ENCODE peak calls at places on chromosome 2, in four cellular contexts. L is IMR-90, Q is AG04450, C is right cardiac atrium. G is an unnamed sample.

GRCh38 chr2:138107288-138107687 is 143.0 kb downstream of the HNMT start:
- DNase-seq in L (no peak), Q (no peak), C (no peak), G (no peak)

GRCh38 chr2:144454466-144455287 is 65.2 kb downstream of the ZEB2 start:
- DNase-seq in L (peak), Q (no peak), C (no peak), G (no peak)

GRCh38 chr2:149431337-149431736 is 101.0 kb downstream of the LYPD6 start:
- DNase-seq in L (peak), Q (peak), C (no peak), G (no peak)

GRCh38 chr2:67339234-67339885 is 57.8 kb upstream of the ETAA1 start:
- DNase-seq in L (no peak), Q (no peak), C (no peak), G (no peak)

GRCh38 chr2:71756280-71756906 is 303.0 kb downstream of the DYSF start:
- DNase-seq in L (peak), Q (no peak), C (no peak), G (no peak)

GRCh38 chr2:16184945-16185660 is 244.8 kb downstream of the MYCN start:
- DNase-seq in L (no peak), Q (no peak), C (no peak), G (no peak)

GRCh38 chr2:71892896-71893295 is 254.8 kb downstream of the CYP26B1 start:
- DNase-seq in L (no peak), Q (no peak), C (no peak), G (no peak)

GRCh38 chr2:216829533-216829932 is 30.3 kb downstream of the TNP1 start:
- DNase-seq in L (peak), Q (no peak), C (peak), G (peak)

GRCh38 chr2:23760746-23761145 is 166.2 kb downstream of the ATAD2B start:
- DNase-seq in L (peak), Q (peak), C (no peak), G (no peak)

GRCh38 chr2:134927195-134927594 is 8.6 kb downstream of the CCNT2 start:
- DNase-seq in L (peak), Q (no peak), C (no peak), G (no peak)

GRCh38 chr2:62478093-62478580 is 27.9 kb downstream of the TMEM17 start:
- DNase-seq in L (peak), Q (no peak), C (no peak), G (no peak)

GRCh38 chr2:62474173-62474572 is 31.8 kb downstream of the TMEM17 start:
- DNase-seq in L (no peak), Q (no peak), C (no peak), G (no peak)

GRCh38 chr2:62477573-62477972 is 28.4 kb downstream of the TMEM17 start:
- DNase-seq in L (no peak), Q (no peak), C (no peak), G (no peak)

GRCh38 chr2:62473428-62473827 is 32.6 kb downstream of the TMEM17 start:
- DNase-seq in L (no peak), Q (no peak), C (no peak), G (no peak)

GRCh38 chr2:62475172-62476011 is 30.6 kb downstream of the TMEM17 start:
- DNase-seq in L (no peak), Q (no peak), C (no peak), G (no peak)
- H3K4me3 ChIP-seq in L (no peak), Q (no peak), C (peak), G (no peak)

GRCh38 chr2:236073867-236074655 is 94.1 kb downstream of the GBX2 start:
- DNase-seq in L (no peak), Q (no peak), C (no peak), G (no peak)
- H3K4me3 ChIP-seq in L (no peak), Q (no peak), C (no peak), G (no peak)

GRCh38 chr2:191566347-191566746 is 111.6 kb upstream of the NABP1 start:
- DNase-seq in L (peak), Q (peak), C (peak), G (peak)
- H3K4me3 ChIP-seq in L (no peak), Q (no peak), C (no peak), G (no peak)

GRCh38 chr2:27442981-27443323 is 771 bp downstream of the KRTCAP3 start:
- DNase-seq in L (no peak), Q (no peak), C (no peak), G (no peak)
- H3K4me3 ChIP-seq in L (no peak), Q (no peak), C (no peak), G (no peak)

DNA sequence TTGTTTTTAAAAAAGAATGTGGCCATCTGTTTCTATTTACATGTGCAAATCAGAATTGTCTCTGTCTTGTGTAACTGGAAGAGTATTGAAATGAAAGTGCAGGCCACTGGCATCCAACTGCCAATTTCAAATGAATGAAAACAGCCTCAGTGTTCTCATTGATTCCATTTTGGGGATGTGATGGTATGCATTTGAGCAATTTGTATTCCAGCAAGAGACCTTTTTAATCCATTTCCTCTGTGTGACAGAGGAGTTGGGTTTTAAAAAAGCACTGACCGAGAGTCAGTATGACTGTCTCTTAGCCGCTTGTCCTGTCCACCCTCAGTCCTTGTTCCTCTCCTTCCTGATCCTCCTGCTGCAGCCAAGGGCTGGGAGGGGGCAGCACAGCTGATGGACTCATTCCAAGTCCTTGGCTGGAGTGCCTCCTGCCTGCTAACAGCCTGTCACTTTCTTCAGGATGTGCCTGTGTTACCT is 50.0 kb downstream of the ASAP2 start:
- DNase-seq in L (no peak), Q (no peak), C (no peak), G (no peak)
- H3K4me3 ChIP-seq in L (no peak), Q (no peak), C (no peak), G (no peak)

GRCh38 chr2:177212106-177212894 is at the start of gene HNRNPA3:
- DNase-seq in L (peak), Q (peak), C (peak), G (peak)

GRCh38 chr2:177212895-177213856 is 582 bp downstream of the HNRNPA3 start:
- DNase-seq in L (peak), Q (peak), C (peak), G (peak)

GRCh38 chr2:177211602-177212105 is 940 bp upstream of the HNRNPA3 start:
- DNase-seq in L (no peak), Q (no peak), C (no peak), G (no peak)

GRCh38 chr2:177207101-177207500 is 5.5 kb upstream of the HNRNPA3 start:
- DNase-seq in L (no peak), Q (no peak), C (no peak), G (no peak)

GRCh38 chr2:177211148-177211547 is 1.4 kb upstream of the HNRNPA3 start:
- DNase-seq in L (no peak), Q (no peak), C (no peak), G (no peak)
- H3K4me3 ChIP-seq in L (no peak), Q (peak), C (peak), G (peak)

DNA sequence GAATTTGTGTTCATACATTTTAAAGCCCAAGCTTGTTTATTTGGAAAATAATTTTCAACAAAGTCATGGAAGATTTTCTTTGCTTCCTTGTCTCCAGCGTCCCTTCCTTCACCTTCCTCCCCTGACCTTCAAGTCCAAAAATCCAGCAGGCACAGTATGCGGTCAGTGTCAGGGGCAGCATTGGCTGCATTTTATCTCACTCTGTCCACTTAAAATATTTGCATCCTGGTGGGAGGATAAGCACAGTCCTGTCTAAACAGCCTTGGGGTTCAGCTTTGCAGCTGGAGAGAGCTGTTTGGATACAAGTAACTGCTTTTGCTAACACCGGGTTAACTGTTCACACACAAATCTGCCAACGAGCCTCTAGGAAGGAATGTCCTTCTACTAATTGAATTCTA is 318.1 kb downstream of the PDE11A start:
- DNase-seq in L (no peak), Q (no peak), C (no peak), G (no peak)
- H3K4me3 ChIP-seq in L (no peak), Q (no peak), C (no peak), G (no peak)

GRCh38 chr2:199607914-199608313 is 150.2 kb upstream of the SATB2 start:
- DNase-seq in L (no peak), Q (no peak), C (no peak), G (no peak)

GRCh38 chr2:199602896-199603482 is 145.2 kb upstream of the SATB2 start:
- DNase-seq in L (no peak), Q (no peak), C (no peak), G (no peak)

GRCh38 chr2:199602271-199602895 is 144.6 kb upstream of the SATB2 start:
- DNase-seq in L (no peak), Q (no peak), C (no peak), G (no peak)

GRCh38 chr2:199606193-199606780 is 148.5 kb upstream of the SATB2 start:
- DNase-seq in L (no peak), Q (no peak), C (no peak), G (no peak)

GRCh38 chr2:199603748-199604291 is 146.1 kb upstream of the SATB2 start:
- DNase-seq in L (no peak), Q (no peak), C (peak), G (no peak)
- H3K4me3 ChIP-seq in L (no peak), Q (no peak), C (no peak), G (no peak)

DNA sequence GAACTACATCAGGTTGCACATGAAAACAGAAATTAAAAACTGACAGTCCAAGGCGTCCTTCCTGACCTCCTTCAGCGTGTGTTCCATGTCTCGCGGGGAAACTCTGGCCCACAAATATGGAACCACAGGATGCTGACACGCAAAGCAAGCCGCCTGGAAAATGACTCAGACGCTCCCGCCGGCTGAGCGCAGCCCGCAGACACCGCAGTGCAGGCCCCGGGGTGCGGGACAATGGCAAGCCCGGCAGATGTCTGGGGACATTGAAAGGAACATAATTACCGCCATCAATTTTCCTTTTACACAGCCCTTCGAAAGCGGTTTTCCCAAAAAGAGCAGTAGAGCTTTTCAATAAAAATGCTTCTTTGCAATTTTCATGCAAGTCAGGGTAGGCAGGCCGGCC is 159.3 kb upstream of the SH3BP4 start:
- DNase-seq in L (no peak), Q (no peak), C (no peak), G (no peak)
- H3K4me3 ChIP-seq in L (no peak), Q (no peak), C (no peak), G (no peak)

GRCh38 chr2:28047698-28048097 is 157.2 kb downstream of the BABAM2 start:
- DNase-seq in L (peak), Q (peak), C (no peak), G (no peak)
- H3K4me3 ChIP-seq in L (no peak), Q (no peak), C (no peak), G (no peak)

G was measured in right lobe of liver.